ENCODE peak calls at places on chromosome 14, in eight cellular contexts. T is esophagus squamous epithelium; E is pulmonary artery endothelial cell; K is astrocyte of the hippocampus; C is right cardiac atrium; V is activated effector memory CD4-positive, alpha-beta T cell treated with Interleukin-2 at 50 U/mL for 16 hours; Y is left lung; O is HTR-8/SVneo. R is an unnamed sample.

GRCh38 chr14:106652494-106652893 is 1126.1 kb downstream of the TMEM121 start:
- DNase-seq in T (no peak), E (no peak), K (no peak), C (no peak), V (no peak), Y (no peak), O (no peak), R (no peak)

GRCh38 chr14:38074091-38074490 is 133.6 kb upstream of the SSTR1 start:
- DNase-seq in T (no peak), E (no peak), K (no peak), C (no peak), V (no peak), Y (no peak), O (no peak), R (no peak)

GRCh38 chr14:28488658-28489057 is 277.9 kb upstream of the FOXG1 start:
- DNase-seq in T (no peak), E (no peak), K (no peak), C (no peak), V (no peak), Y (no peak), O (no peak), R (no peak)

GRCh38 chr14:58078471-58078870 is 73.5 kb downstream of the ARMH4 start:
- DNase-seq in T (no peak), E (no peak), K (no peak), C (no peak), V (no peak), Y (no peak), O (no peak), R (no peak)

GRCh38 chr14:94875256-94875655 is 105.3 kb upstream of the GSC start:
- DNase-seq in T (no peak), E (no peak), K (no peak), C (no peak), V (no peak), Y (no peak), O (no peak), R (no peak)

GRCh38 chr14:20632831-20633771 is 8.4 kb downstream of the OR6S1 start:
- DNase-seq in T (no peak), E (no peak), K (peak; percentile 73), C (no peak), V (no peak), Y (no peak), O (no peak), R (no peak)

GRCh38 chr14:88310457-88310856 is 12.6 kb downstream of the KCNK10 start:
- DNase-seq in T (no peak), E (no peak), K (no peak), C (no peak), V (no peak), Y (no peak), O (no peak), R (no peak)

GRCh38 chr14:58744951-58745350 is 107.2 kb downstream of the DACT1 start:
- DNase-seq in T (no peak), E (no peak), K (no peak), C (no peak), V (no peak), Y (no peak), O (no peak), R (no peak)

GRCh38 chr14:99687284-99688209 is 3.4 kb downstream of the CYP46A1 start:
- DNase-seq in T (no peak), E (no peak), K (no peak), C (no peak), V (no peak), Y (no peak), O (no peak), R (no peak)

GRCh38 chr14:66359500-66359899 is 126.7 kb upstream of the CCDC196 start:
- DNase-seq in T (no peak), E (peak; percentile 20), K (peak; percentile 76), C (no peak), V (no peak), Y (no peak), O (peak; percentile 78), R (peak; percentile 29)

GRCh38 chr14:29892327-29892726 is 35.3 kb downstream of the PRKD1 start:
- DNase-seq in T (no peak), E (no peak), K (peak; percentile 38), C (no peak), V (no peak), Y (no peak), O (no peak), R (no peak)

GRCh38 chr14:89078021-89078676 is 253.7 kb downstream of the TTC8 start:
- DNase-seq in T (no peak), E (no peak), K (no peak), C (no peak), V (no peak), Y (no peak), O (no peak), R (no peak)

GRCh38 chr14:52397844-52398243 is 83.7 kb downstream of the PTGER2 start:
- DNase-seq in T (no peak), E (no peak), K (no peak), C (no peak), V (no peak), Y (no peak), O (no peak), R (no peak)

GRCh38 chr14:95876769-95877490 is at the start of gene TUNAR:
- DNase-seq in T (no peak), E (no peak), K (peak; percentile 40), C (no peak), V (no peak), Y (peak; percentile 70), O (no peak), R (no peak)

GRCh38 chr14:59829941-59830734 is 40.4 kb downstream of the RTN1 start:
- DNase-seq in T (no peak), E (peak; percentile 19), K (peak; percentile 74), C (no peak), V (no peak), Y (no peak), O (no peak), R (peak; percentile 23)

GRCh38 chr14:99945732-99946651 is 119.2 kb upstream of the EVL start:
- DNase-seq in T (no peak), E (no peak), K (no peak), C (no peak), V (no peak), Y (peak; percentile 20), O (no peak), R (no peak)

GRCh38 chr14:65502676-65503124 is 90.2 kb downstream of the FUT8 start:
- DNase-seq in T (no peak), E (no peak), K (peak; percentile 79), C (no peak), V (no peak), Y (no peak), O (no peak), R (no peak)

GRCh38 chr14:96717116-96717515 is 80.1 kb upstream of the VRK1 start:
- DNase-seq in T (no peak), E (no peak), K (no peak), C (no peak), V (no peak), Y (no peak), O (no peak), R (no peak)

GRCh38 chr14:99803803-99804202 is 10.6 kb downstream of the EML1 start:
- DNase-seq in T (no peak), E (no peak), K (no peak), C (no peak), V (no peak), Y (no peak), O (no peak), R (no peak)

GRCh38 chr14:60925286-60925685 is 55.6 kb downstream of the TRMT5 start:
- DNase-seq in T (no peak), E (peak; percentile 85), K (no peak), C (no peak), V (no peak), Y (no peak), O (no peak), R (no peak)

GRCh38 chr14:105196228-105196960 is 15.3 kb upstream of the NUDT14 start:
- DNase-seq in T (no peak), E (no peak), K (no peak), C (peak; percentile 83), V (no peak), Y (no peak), O (no peak), R (no peak)

GRCh38 chr14:76135722-76136121 is 16.0 kb upstream of the GPATCH2L start:
- DNase-seq in T (no peak), E (no peak), K (no peak), C (no peak), V (no peak), Y (no peak), O (no peak), R (no peak)

GRCh38 chr14:24713404-24713803 is 79.4 kb upstream of the GZMB start:
- DNase-seq in T (no peak), E (no peak), K (no peak), C (no peak), V (no peak), Y (no peak), O (no peak), R (no peak)

GRCh38 chr14:102020058-102020971 is 55.9 kb downstream of the DYNC1H1 start:
- DNase-seq in T (no peak), E (no peak), K (peak; percentile 84), C (no peak), V (no peak), Y (no peak), O (peak; percentile 51), R (no peak)

GRCh38 chr14:55267816-55268215 is 3.4 kb upstream of the FBXO34 start:
- DNase-seq in T (no peak), E (no peak), K (peak; percentile 55), C (no peak), V (no peak), Y (no peak), O (no peak), R (no peak)

GRCh38 chr14:80388980-80389711 is 177.8 kb upstream of the DIO2 start:
- DNase-seq in T (no peak), E (no peak), K (peak; percentile 93), C (no peak), V (no peak), Y (no peak), O (peak; percentile 62), R (peak; percentile 37)

GRCh38 chr14:105852378-105853088 is 326.1 kb downstream of the TMEM121 start:
- DNase-seq in T (no peak), E (no peak), K (no peak), C (no peak), V (no peak), Y (peak; percentile 59), O (no peak), R (no peak)

GRCh38 chr14:47186491-47186890 is 488.9 kb downstream of the MDGA2 start:
- DNase-seq in T (no peak), E (no peak), K (peak; percentile 61), C (no peak), V (no peak), Y (no peak), O (peak; percentile 13), R (no peak)

GRCh38 chr14:69794791-69795190 is 2.2 kb downstream of the SLC10A1 start:
- DNase-seq in T (no peak), E (no peak), K (no peak), C (no peak), V (no peak), Y (no peak), O (no peak), R (no peak)

GRCh38 chr14:104499784-104500496 is 79.6 kb upstream of the C14orf180 start:
- DNase-seq in T (no peak), E (no peak), K (no peak), C (no peak), V (no peak), Y (no peak), O (no peak), R (no peak)

GRCh38 chr14:93013368-93013719 is 90.4 kb downstream of the CHGA start:
- DNase-seq in T (no peak), E (no peak), K (peak; percentile 26), C (peak; percentile 48), V (no peak), Y (no peak), O (no peak), R (no peak)

GRCh38 chr14:64604854-64605253 is 55.1 kb downstream of the PPP1R36 start:
- DNase-seq in T (no peak), E (no peak), K (peak; percentile 27), C (no peak), V (no peak), Y (no peak), O (no peak), R (no peak)

GRCh38 chr14:75044322-75044721 is 6.9 kb downstream of the MLH3 start:
- DNase-seq in T (no peak), E (no peak), K (peak; percentile 68), C (no peak), V (no peak), Y (no peak), O (peak; percentile 67), R (no peak)